ENCODE peak calls at places on chromosomes 13 and 19, in four cellular contexts. B, G, T and W are unnamed samples.

GRCh38 chr13:45909724-45910123 is 58.2 kb upstream of the SIAH3 start:
- DNase-seq in T (no peak), B (no peak), G (no peak), W (no peak)

GRCh38 chr19:19628499-19629134 is 597 bp upstream of the LPAR2 start:
- DNase-seq in B (peak), G (no peak), T (no peak), W (no peak)

GRCh38 chr13:98822238-98822606 is 69.8 kb upstream of the SLC15A1 start:
- DNase-seq in T (no peak), G (no peak), B (no peak), W (no peak)

GRCh38 chr13:97026759-97027555 is 32.7 kb upstream of the OXGR1 start:
- DNase-seq in G (no peak), B (no peak), T (no peak), W (no peak)

GRCh38 chr19:5035817-5036732 is 67.2 kb downstream of the KDM4B start:
- DNase-seq in T (no peak), G (no peak), B (no peak), W (no peak)

GRCh38 chr19:51158474-51159129 is 16.5 kb downstream of the SIGLEC7 start:
- DNase-seq in T (no peak), G (peak), B (peak), W (no peak)

GRCh38 chr13:44142911-44143665 is 230.5 kb upstream of the SERP2 start:
- DNase-seq in B (no peak), T (no peak), G (peak), W (no peak)

GRCh38 chr19:35483089-35483488 is 7.2 kb downstream of the KRTDAP start:
- DNase-seq in B (no peak), T (no peak), G (no peak), W (no peak)

DNA sequence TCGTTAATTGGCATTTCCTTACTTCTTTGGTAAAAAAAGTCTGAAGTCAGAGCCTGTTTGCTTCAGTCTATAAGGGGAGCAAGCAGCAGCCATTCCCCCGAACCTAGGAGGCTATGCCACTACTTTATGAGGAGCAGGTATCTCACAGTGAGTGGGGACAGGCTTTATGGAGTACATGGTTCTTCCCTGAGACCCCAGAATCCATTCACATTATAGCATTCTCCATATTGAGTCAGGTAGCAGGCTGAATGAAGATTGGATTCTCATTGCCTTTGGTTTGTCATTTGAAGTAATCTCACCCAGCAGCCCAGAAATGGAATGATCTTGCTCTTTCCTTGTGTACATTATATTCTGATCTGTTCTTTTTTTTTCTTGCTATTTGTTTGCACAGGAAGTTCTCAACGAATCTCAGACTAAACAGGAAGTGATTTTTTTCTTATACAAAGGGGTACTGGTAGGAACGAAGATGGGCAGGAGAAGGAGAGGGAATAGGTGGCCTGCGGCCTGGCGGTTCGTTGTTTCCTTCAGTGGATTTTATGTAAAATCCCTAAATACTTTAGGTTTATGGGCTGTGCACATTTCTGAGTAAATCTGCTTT is 74.4 kb downstream of the ARHGAP35 start:
- DNase-seq in G (no peak), T (no peak), B (no peak), W (no peak)
- TF ChIP-seq SPI1 in G (no peak), T (peak), B (peak), W (peak)

GRCh38 chr13:67014399-67014798 is 215.7 kb downstream of the PCDH9 start:
- DNase-seq in T (no peak), B (no peak), G (no peak), W (no peak)
- TF ChIP-seq SPI1 in T (no peak), B (no peak), G (no peak), W (no peak)

DNA sequence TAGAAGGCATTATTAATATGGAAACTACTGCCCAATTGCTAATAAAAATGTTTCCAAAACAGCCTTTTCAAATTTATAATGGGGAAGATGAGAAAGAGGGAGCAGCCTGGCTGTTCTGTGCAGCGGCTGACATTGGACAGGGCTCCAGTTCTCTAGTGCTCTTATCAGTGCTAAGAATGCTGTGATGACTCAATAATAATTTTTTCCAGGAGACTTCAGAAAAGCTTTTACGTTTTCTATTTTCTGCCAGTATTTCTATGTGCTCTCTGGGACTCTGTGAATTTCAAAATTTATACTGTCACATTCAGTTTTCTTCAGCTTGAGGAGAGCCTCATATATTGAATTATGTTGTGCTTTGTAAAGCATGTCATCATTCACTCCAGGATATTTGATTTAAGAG is 209.6 kb downstream of the VWA8 start:
- DNase-seq in G (peak), B (no peak), T (no peak), W (no peak)
- TF ChIP-seq SPI1 in G (no peak), B (no peak), T (no peak), W (no peak)

GRCh38 chr13:53250977-53251376 is 222.4 kb downstream of the OLFM4 start:
- DNase-seq in B (no peak), T (no peak), G (no peak), W (no peak)

GRCh38 chr13:53255795-53256194 is 227.2 kb downstream of the OLFM4 start:
- DNase-seq in G (no peak), T (no peak), B (no peak), W (no peak)

GRCh38 chr13:53249236-53249635 is 220.6 kb downstream of the OLFM4 start:
- DNase-seq in G (no peak), T (no peak), B (no peak), W (no peak)

GRCh38 chr13:53254495-53254894 is 225.9 kb downstream of the OLFM4 start:
- DNase-seq in T (no peak), B (no peak), G (no peak), W (no peak)

DNA sequence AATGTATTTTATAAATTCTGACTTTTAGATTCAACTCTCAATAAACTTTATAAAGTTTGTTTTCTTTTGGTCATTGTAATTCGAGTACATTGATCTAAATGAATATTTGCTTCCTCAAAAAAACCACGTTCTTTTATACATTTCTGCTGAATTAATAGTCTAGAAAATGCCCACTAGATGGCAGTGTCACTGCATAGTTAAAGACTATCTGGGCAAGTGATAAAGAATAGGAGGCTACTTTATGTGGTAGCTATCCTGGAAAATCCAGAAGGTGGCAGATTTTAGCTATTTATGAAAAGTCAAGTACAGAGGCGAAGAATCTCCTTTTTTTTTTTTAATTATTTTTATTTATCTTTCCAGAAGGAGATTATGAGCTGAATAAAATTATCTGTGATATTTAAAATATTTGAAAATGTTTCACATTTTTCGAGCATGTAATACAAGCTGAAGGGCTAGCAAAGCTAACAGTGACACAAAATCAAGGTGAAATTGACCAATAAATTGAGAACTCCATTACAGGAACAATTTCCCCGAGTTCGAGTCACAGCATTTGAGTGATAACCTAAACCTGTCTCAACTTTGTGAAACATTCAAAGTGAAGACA is 221.8 kb downstream of the OLFM4 start:
- DNase-seq in G (peak), T (peak), B (peak), W (no peak)
- TF ChIP-seq SPI1 in G (no peak), T (no peak), B (no peak), W (no peak)

GRCh38 chr13:30806784-30807183 is 71.4 kb downstream of the ALOX5AP start:
- DNase-seq in G (no peak), T (no peak), B (peak), W (no peak)

GRCh38 chr13:30810261-30810701 is 74.9 kb downstream of the ALOX5AP start:
- DNase-seq in T (no peak), B (no peak), G (no peak), W (no peak)

GRCh38 chr13:30807392-30807791 is 72.0 kb downstream of the ALOX5AP start:
- DNase-seq in G (no peak), B (no peak), T (no peak), W (no peak)

GRCh38 chr13:30809787-30810186 is 74.4 kb downstream of the ALOX5AP start:
- DNase-seq in T (no peak), B (no peak), G (no peak), W (no peak)

DNA sequence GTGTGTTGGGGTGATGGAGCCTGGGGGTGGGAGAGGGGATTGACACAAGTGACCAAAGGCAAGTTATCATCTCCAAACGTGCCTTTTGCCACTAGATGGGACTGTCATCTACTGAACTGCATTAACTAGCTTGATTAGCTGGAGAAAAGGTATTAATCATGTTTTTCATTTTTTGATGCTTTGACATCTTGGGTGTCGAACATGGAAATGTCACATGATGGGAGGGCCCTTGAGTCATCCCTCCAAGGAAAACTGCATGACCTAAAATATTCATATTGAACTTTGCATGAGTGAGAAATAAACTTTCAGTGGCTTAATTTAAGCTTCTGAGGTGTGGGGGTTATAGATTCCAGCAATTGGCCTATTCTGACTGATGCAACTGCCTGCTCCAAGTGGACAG is 73.3 kb downstream of the ALOX5AP start:
- DNase-seq in G (no peak), T (no peak), B (no peak), W (no peak)
- TF ChIP-seq SPI1 in G (no peak), T (no peak), B (no peak), W (no peak)

GRCh38 chr19:12940897-12941296 is 2.5 kb downstream of the CALR start:
- DNase-seq in T (no peak), B (no peak), G (no peak), W (no peak)
- TF ChIP-seq SPI1 in T (no peak), B (no peak), G (no peak), W (no peak)